ENCODE peak calls at places on chromosomes 7 and 10, in four cellular contexts. One of them, this sample, is unnamed.

GRCh38 chr7:112271162-112271561 is 64.7 kb downstream of the ZNF277 start:
- DNase-seq in pulmonary artery endothelial cell: no peak
- DNase-seq in stimulated activated CD4-positive, alpha-beta T cell treated with anti-CD3 and anti-CD28 coated beads, Interleukin-15, amount 100 ng/mL, for 1 hour: no peak
- DNase-seq in activated naive CD8-positive, alpha-beta T cell treated with anti-CD3 and anti-CD28 coated beads for 36 hours: no peak
- DNase-seq in this sample: no peak

GRCh38 chr10:6072215-6072941 is 10.2 kb upstream of the IL2RA start:
- DNase-seq in pulmonary artery endothelial cell: no peak
- DNase-seq in stimulated activated CD4-positive, alpha-beta T cell treated with anti-CD3 and anti-CD28 coated beads, Interleukin-15, amount 100 ng/mL, for 1 hour: no peak
- DNase-seq in activated naive CD8-positive, alpha-beta T cell treated with anti-CD3 and anti-CD28 coated beads for 36 hours: peak; percentile 57
- DNase-seq in this sample: no peak

GRCh38 chr10:129718548-129719414 is 245.3 kb downstream of the EBF3 start:
- DNase-seq in pulmonary artery endothelial cell: no peak
- DNase-seq in stimulated activated CD4-positive, alpha-beta T cell treated with anti-CD3 and anti-CD28 coated beads, Interleukin-15, amount 100 ng/mL, for 1 hour: no peak
- DNase-seq in activated naive CD8-positive, alpha-beta T cell treated with anti-CD3 and anti-CD28 coated beads for 36 hours: no peak
- DNase-seq in this sample: no peak

GRCh38 chr7:103712991-103713778 is 267.2 kb upstream of the SLC26A5 start:
- DNase-seq in pulmonary artery endothelial cell: no peak
- DNase-seq in stimulated activated CD4-positive, alpha-beta T cell treated with anti-CD3 and anti-CD28 coated beads, Interleukin-15, amount 100 ng/mL, for 1 hour: no peak
- DNase-seq in activated naive CD8-positive, alpha-beta T cell treated with anti-CD3 and anti-CD28 coated beads for 36 hours: no peak
- DNase-seq in this sample: no peak

GRCh38 chr7:98627062-98627790 is 10.1 kb downstream of the NPTX2 start:
- DNase-seq in pulmonary artery endothelial cell: no peak
- DNase-seq in stimulated activated CD4-positive, alpha-beta T cell treated with anti-CD3 and anti-CD28 coated beads, Interleukin-15, amount 100 ng/mL, for 1 hour: no peak
- DNase-seq in activated naive CD8-positive, alpha-beta T cell treated with anti-CD3 and anti-CD28 coated beads for 36 hours: no peak
- DNase-seq in this sample: no peak

GRCh38 chr7:81925530-81925929 is 155.7 kb upstream of the HGF start:
- DNase-seq in pulmonary artery endothelial cell: no peak
- DNase-seq in stimulated activated CD4-positive, alpha-beta T cell treated with anti-CD3 and anti-CD28 coated beads, Interleukin-15, amount 100 ng/mL, for 1 hour: no peak
- DNase-seq in activated naive CD8-positive, alpha-beta T cell treated with anti-CD3 and anti-CD28 coated beads for 36 hours: no peak
- DNase-seq in this sample: no peak

GRCh38 chr10:13528875-13529713 is at the start of gene BEND7:
- DNase-seq in pulmonary artery endothelial cell: no peak
- DNase-seq in stimulated activated CD4-positive, alpha-beta T cell treated with anti-CD3 and anti-CD28 coated beads, Interleukin-15, amount 100 ng/mL, for 1 hour: no peak
- DNase-seq in activated naive CD8-positive, alpha-beta T cell treated with anti-CD3 and anti-CD28 coated beads for 36 hours: peak; percentile 39
- DNase-seq in this sample: peak; percentile 42

GRCh38 chr7:55127135-55127551 is 108.3 kb downstream of the EGFR start:
- DNase-seq in pulmonary artery endothelial cell: no peak
- DNase-seq in stimulated activated CD4-positive, alpha-beta T cell treated with anti-CD3 and anti-CD28 coated beads, Interleukin-15, amount 100 ng/mL, for 1 hour: no peak
- DNase-seq in activated naive CD8-positive, alpha-beta T cell treated with anti-CD3 and anti-CD28 coated beads for 36 hours: no peak
- DNase-seq in this sample: no peak

GRCh38 chr7:97351488-97351887 is 234.0 kb downstream of the SDHAF3 start:
- DNase-seq in pulmonary artery endothelial cell: no peak
- DNase-seq in stimulated activated CD4-positive, alpha-beta T cell treated with anti-CD3 and anti-CD28 coated beads, Interleukin-15, amount 100 ng/mL, for 1 hour: no peak
- DNase-seq in activated naive CD8-positive, alpha-beta T cell treated with anti-CD3 and anti-CD28 coated beads for 36 hours: no peak
- DNase-seq in this sample: no peak

This sample was measured in GM19239.